ENCODE peak calls at places on chromosomes 6 and 20, in eight cellular contexts. One of them, this sample, is unnamed.

GRCh38 chr20:33516882-33517281 is 27.0 kb downstream of the CBFA2T2 start:
- ATAC-seq in A549: peak
- ATAC-seq in activated CD8-positive, alpha-beta T cell treated with anti-CD3 and anti-CD28 coated beads for 36 hours: no peak
- ATAC-seq in central memory CD8-positive, alpha-beta T cell: no peak
- ATAC-seq in activated naive CD8-positive, alpha-beta T cell treated with anti-CD3 and anti-CD28 coated beads, Interleukin-2, amount 50 U/mL, for 24 hours: no peak
- ATAC-seq in SK-N-SH treated with all-trans-retinoic acid at 6 μM for 48 hours: peak
- ATAC-seq in right cardiac atrium: no peak
- ATAC-seq in natural killer cell: no peak
- ATAC-seq in this sample: no peak

GRCh38 chr20:10337291-10337690 is 96.7 kb downstream of the MKKS start:
- ATAC-seq in activated CD8-positive, alpha-beta T cell treated with anti-CD3 and anti-CD28 coated beads for 36 hours: no peak
- ATAC-seq in A549: no peak
- ATAC-seq in central memory CD8-positive, alpha-beta T cell: no peak
- ATAC-seq in natural killer cell: no peak
- ATAC-seq in SK-N-SH treated with all-trans-retinoic acid at 6 μM for 48 hours: no peak
- ATAC-seq in activated naive CD8-positive, alpha-beta T cell treated with anti-CD3 and anti-CD28 coated beads, Interleukin-2, amount 50 U/mL, for 24 hours: no peak
- ATAC-seq in right cardiac atrium: no peak
- ATAC-seq in this sample: no peak

GRCh38 chr20:25549172-25549865 is 36.0 kb downstream of the NINL start:
- ATAC-seq in central memory CD8-positive, alpha-beta T cell: no peak
- ATAC-seq in activated CD8-positive, alpha-beta T cell treated with anti-CD3 and anti-CD28 coated beads for 36 hours: no peak
- ATAC-seq in activated naive CD8-positive, alpha-beta T cell treated with anti-CD3 and anti-CD28 coated beads, Interleukin-2, amount 50 U/mL, for 24 hours: no peak
- ATAC-seq in SK-N-SH treated with all-trans-retinoic acid at 6 μM for 48 hours: no peak
- ATAC-seq in A549: no peak
- ATAC-seq in right cardiac atrium: peak
- ATAC-seq in natural killer cell: no peak
- ATAC-seq in this sample: no peak

GRCh38 chr6:4320860-4321259 is 185.5 kb upstream of the ECI2 start:
- ATAC-seq in natural killer cell: no peak
- ATAC-seq in right cardiac atrium: no peak
- ATAC-seq in SK-N-SH treated with all-trans-retinoic acid at 6 μM for 48 hours: peak
- ATAC-seq in central memory CD8-positive, alpha-beta T cell: no peak
- ATAC-seq in A549: peak
- ATAC-seq in activated CD8-positive, alpha-beta T cell treated with anti-CD3 and anti-CD28 coated beads for 36 hours: no peak
- ATAC-seq in activated naive CD8-positive, alpha-beta T cell treated with anti-CD3 and anti-CD28 coated beads, Interleukin-2, amount 50 U/mL, for 24 hours: no peak
- ATAC-seq in this sample: no peak

GRCh38 chr6:33172307-33173227 is 19.7 kb downstream of the COL11A2 start:
- ATAC-seq in central memory CD8-positive, alpha-beta T cell: no peak
- ATAC-seq in A549: peak
- ATAC-seq in SK-N-SH treated with all-trans-retinoic acid at 6 μM for 48 hours: peak
- ATAC-seq in activated naive CD8-positive, alpha-beta T cell treated with anti-CD3 and anti-CD28 coated beads, Interleukin-2, amount 50 U/mL, for 24 hours: no peak
- ATAC-seq in natural killer cell: no peak
- ATAC-seq in right cardiac atrium: no peak
- ATAC-seq in activated CD8-positive, alpha-beta T cell treated with anti-CD3 and anti-CD28 coated beads for 36 hours: peak
- ATAC-seq in this sample: no peak

GRCh38 chr20:46694484-46694883 is 5.2 kb upstream of the TP53RK start:
- ATAC-seq in SK-N-SH treated with all-trans-retinoic acid at 6 μM for 48 hours: peak
- ATAC-seq in central memory CD8-positive, alpha-beta T cell: no peak
- ATAC-seq in right cardiac atrium: peak
- ATAC-seq in natural killer cell: no peak
- ATAC-seq in activated CD8-positive, alpha-beta T cell treated with anti-CD3 and anti-CD28 coated beads for 36 hours: no peak
- ATAC-seq in A549: no peak
- ATAC-seq in activated naive CD8-positive, alpha-beta T cell treated with anti-CD3 and anti-CD28 coated beads, Interleukin-2, amount 50 U/mL, for 24 hours: no peak
- ATAC-seq in this sample: no peak

GRCh38 chr20:14717124-14718004 is 380.0 kb upstream of the FLRT3 start:
- ATAC-seq in activated CD8-positive, alpha-beta T cell treated with anti-CD3 and anti-CD28 coated beads for 36 hours: no peak
- ATAC-seq in A549: no peak
- ATAC-seq in natural killer cell: no peak
- ATAC-seq in activated naive CD8-positive, alpha-beta T cell treated with anti-CD3 and anti-CD28 coated beads, Interleukin-2, amount 50 U/mL, for 24 hours: no peak
- ATAC-seq in right cardiac atrium: peak
- ATAC-seq in SK-N-SH treated with all-trans-retinoic acid at 6 μM for 48 hours: no peak
- ATAC-seq in central memory CD8-positive, alpha-beta T cell: no peak
- ATAC-seq in this sample: no peak

GRCh38 chr20:17964073-17964472 is 4.5 kb downstream of the SNX5 start:
- ATAC-seq in central memory CD8-positive, alpha-beta T cell: no peak
- ATAC-seq in activated CD8-positive, alpha-beta T cell treated with anti-CD3 and anti-CD28 coated beads for 36 hours: no peak
- ATAC-seq in SK-N-SH treated with all-trans-retinoic acid at 6 μM for 48 hours: no peak
- ATAC-seq in right cardiac atrium: no peak
- ATAC-seq in A549: no peak
- ATAC-seq in activated naive CD8-positive, alpha-beta T cell treated with anti-CD3 and anti-CD28 coated beads, Interleukin-2, amount 50 U/mL, for 24 hours: no peak
- ATAC-seq in natural killer cell: no peak
- ATAC-seq in this sample: no peak

GRCh38 chr6:159097256-159097655 is 52.5 kb upstream of the TAGAP start:
- ATAC-seq in activated naive CD8-positive, alpha-beta T cell treated with anti-CD3 and anti-CD28 coated beads, Interleukin-2, amount 50 U/mL, for 24 hours: peak
- ATAC-seq in A549: no peak
- ATAC-seq in activated CD8-positive, alpha-beta T cell treated with anti-CD3 and anti-CD28 coated beads for 36 hours: peak
- ATAC-seq in right cardiac atrium: no peak
- ATAC-seq in SK-N-SH treated with all-trans-retinoic acid at 6 μM for 48 hours: no peak
- ATAC-seq in central memory CD8-positive, alpha-beta T cell: no peak
- ATAC-seq in natural killer cell: no peak
- ATAC-seq in this sample: no peak

GRCh38 chr20:23272176-23273029 is 78.2 kb upstream of the NXT1 start:
- ATAC-seq in SK-N-SH treated with all-trans-retinoic acid at 6 μM for 48 hours: no peak
- ATAC-seq in right cardiac atrium: no peak
- ATAC-seq in activated naive CD8-positive, alpha-beta T cell treated with anti-CD3 and anti-CD28 coated beads, Interleukin-2, amount 50 U/mL, for 24 hours: no peak
- ATAC-seq in central memory CD8-positive, alpha-beta T cell: no peak
- ATAC-seq in A549: no peak
- ATAC-seq in activated CD8-positive, alpha-beta T cell treated with anti-CD3 and anti-CD28 coated beads for 36 hours: no peak
- ATAC-seq in natural killer cell: no peak
- ATAC-seq in this sample: no peak

GRCh38 chr6:122825180-122825579 is 36.1 kb downstream of the SMPDL3A start:
- ATAC-seq in right cardiac atrium: no peak
- ATAC-seq in SK-N-SH treated with all-trans-retinoic acid at 6 μM for 48 hours: no peak
- ATAC-seq in central memory CD8-positive, alpha-beta T cell: no peak
- ATAC-seq in activated naive CD8-positive, alpha-beta T cell treated with anti-CD3 and anti-CD28 coated beads, Interleukin-2, amount 50 U/mL, for 24 hours: no peak
- ATAC-seq in natural killer cell: no peak
- ATAC-seq in A549: no peak
- ATAC-seq in activated CD8-positive, alpha-beta T cell treated with anti-CD3 and anti-CD28 coated beads for 36 hours: no peak
- ATAC-seq in this sample: no peak

GRCh38 chr6:29653452-29654038 is 3.3 kb upstream of the MOG start:
- ATAC-seq in natural killer cell: no peak
- ATAC-seq in A549: no peak
- ATAC-seq in central memory CD8-positive, alpha-beta T cell: no peak
- ATAC-seq in activated CD8-positive, alpha-beta T cell treated with anti-CD3 and anti-CD28 coated beads for 36 hours: no peak
- ATAC-seq in SK-N-SH treated with all-trans-retinoic acid at 6 μM for 48 hours: peak
- ATAC-seq in right cardiac atrium: no peak
- ATAC-seq in activated naive CD8-positive, alpha-beta T cell treated with anti-CD3 and anti-CD28 coated beads, Interleukin-2, amount 50 U/mL, for 24 hours: no peak
- ATAC-seq in this sample: no peak

GRCh38 chr6:137200288-137200687 is 18.9 kb downstream of the IFNGR1 start:
- ATAC-seq in right cardiac atrium: no peak
- ATAC-seq in A549: no peak
- ATAC-seq in activated CD8-positive, alpha-beta T cell treated with anti-CD3 and anti-CD28 coated beads for 36 hours: no peak
- ATAC-seq in natural killer cell: no peak
- ATAC-seq in central memory CD8-positive, alpha-beta T cell: no peak
- ATAC-seq in activated naive CD8-positive, alpha-beta T cell treated with anti-CD3 and anti-CD28 coated beads, Interleukin-2, amount 50 U/mL, for 24 hours: no peak
- ATAC-seq in SK-N-SH treated with all-trans-retinoic acid at 6 μM for 48 hours: no peak
- ATAC-seq in this sample: no peak

GRCh38 chr6:10838794-10839333 is 525 bp upstream of the MAK start:
- ATAC-seq in activated naive CD8-positive, alpha-beta T cell treated with anti-CD3 and anti-CD28 coated beads, Interleukin-2, amount 50 U/mL, for 24 hours: peak
- ATAC-seq in natural killer cell: peak
- ATAC-seq in central memory CD8-positive, alpha-beta T cell: peak
- ATAC-seq in activated CD8-positive, alpha-beta T cell treated with anti-CD3 and anti-CD28 coated beads for 36 hours: peak
- ATAC-seq in right cardiac atrium: peak
- ATAC-seq in SK-N-SH treated with all-trans-retinoic acid at 6 μM for 48 hours: peak
- ATAC-seq in A549: peak
- ATAC-seq in this sample: peak

GRCh38 chr6:154277578-154278128 is 79.0 kb downstream of the IPCEF1 start:
- ATAC-seq in activated naive CD8-positive, alpha-beta T cell treated with anti-CD3 and anti-CD28 coated beads, Interleukin-2, amount 50 U/mL, for 24 hours: peak
- ATAC-seq in A549: no peak
- ATAC-seq in SK-N-SH treated with all-trans-retinoic acid at 6 μM for 48 hours: no peak
- ATAC-seq in activated CD8-positive, alpha-beta T cell treated with anti-CD3 and anti-CD28 coated beads for 36 hours: peak
- ATAC-seq in natural killer cell: peak
- ATAC-seq in central memory CD8-positive, alpha-beta T cell: peak
- ATAC-seq in right cardiac atrium: no peak
- ATAC-seq in this sample: peak

GRCh38 chr6:27478706-27479318 is 5.9 kb upstream of the ZNF184 start:
- ATAC-seq in activated CD8-positive, alpha-beta T cell treated with anti-CD3 and anti-CD28 coated beads for 36 hours: peak
- ATAC-seq in natural killer cell: peak
- ATAC-seq in A549: peak
- ATAC-seq in central memory CD8-positive, alpha-beta T cell: peak
- ATAC-seq in SK-N-SH treated with all-trans-retinoic acid at 6 μM for 48 hours: peak
- ATAC-seq in activated naive CD8-positive, alpha-beta T cell treated with anti-CD3 and anti-CD28 coated beads, Interleukin-2, amount 50 U/mL, for 24 hours: peak
- ATAC-seq in right cardiac atrium: peak
- ATAC-seq in this sample: peak

GRCh38 chr6:38262041-38262440 is 377.7 kb downstream of the BTBD9 start:
- ATAC-seq in central memory CD8-positive, alpha-beta T cell: no peak
- ATAC-seq in activated naive CD8-positive, alpha-beta T cell treated with anti-CD3 and anti-CD28 coated beads, Interleukin-2, amount 50 U/mL, for 24 hours: no peak
- ATAC-seq in natural killer cell: no peak
- ATAC-seq in right cardiac atrium: peak
- ATAC-seq in activated CD8-positive, alpha-beta T cell treated with anti-CD3 and anti-CD28 coated beads for 36 hours: no peak
- ATAC-seq in SK-N-SH treated with all-trans-retinoic acid at 6 μM for 48 hours: peak
- ATAC-seq in A549: peak
- ATAC-seq in this sample: no peak

GRCh38 chr6:2715737-2716136 is 35.0 kb downstream of the MYLK4 start:
- ATAC-seq in natural killer cell: no peak
- ATAC-seq in SK-N-SH treated with all-trans-retinoic acid at 6 μM for 48 hours: no peak
- ATAC-seq in A549: no peak
- ATAC-seq in central memory CD8-positive, alpha-beta T cell: no peak
- ATAC-seq in activated CD8-positive, alpha-beta T cell treated with anti-CD3 and anti-CD28 coated beads for 36 hours: no peak
- ATAC-seq in right cardiac atrium: no peak
- ATAC-seq in activated naive CD8-positive, alpha-beta T cell treated with anti-CD3 and anti-CD28 coated beads, Interleukin-2, amount 50 U/mL, for 24 hours: no peak
- ATAC-seq in this sample: no peak

GRCh38 chr6:89987140-89987539 is 92.9 kb downstream of the GJA10 start:
- ATAC-seq in right cardiac atrium: no peak
- ATAC-seq in activated naive CD8-positive, alpha-beta T cell treated with anti-CD3 and anti-CD28 coated beads, Interleukin-2, amount 50 U/mL, for 24 hours: peak
- ATAC-seq in central memory CD8-positive, alpha-beta T cell: no peak
- ATAC-seq in A549: no peak
- ATAC-seq in activated CD8-positive, alpha-beta T cell treated with anti-CD3 and anti-CD28 coated beads for 36 hours: peak
- ATAC-seq in SK-N-SH treated with all-trans-retinoic acid at 6 μM for 48 hours: no peak
- ATAC-seq in natural killer cell: no peak
- ATAC-seq in this sample: no peak

GRCh38 chr20:46994341-46994740 is 99.7 kb downstream of the EYA2 start:
- ATAC-seq in A549: no peak
- ATAC-seq in activated CD8-positive, alpha-beta T cell treated with anti-CD3 and anti-CD28 coated beads for 36 hours: peak
- ATAC-seq in central memory CD8-positive, alpha-beta T cell: peak
- ATAC-seq in right cardiac atrium: no peak
- ATAC-seq in activated naive CD8-positive, alpha-beta T cell treated with anti-CD3 and anti-CD28 coated beads, Interleukin-2, amount 50 U/mL, for 24 hours: peak
- ATAC-seq in SK-N-SH treated with all-trans-retinoic acid at 6 μM for 48 hours: no peak
- ATAC-seq in natural killer cell: peak
- ATAC-seq in this sample: peak

GRCh38 chr20:401682-402495 is 6.2 kb upstream of the RBCK1 start:
- ATAC-seq in activated naive CD8-positive, alpha-beta T cell treated with anti-CD3 and anti-CD28 coated beads, Interleukin-2, amount 50 U/mL, for 24 hours: peak
- ATAC-seq in SK-N-SH treated with all-trans-retinoic acid at 6 μM for 48 hours: no peak
- ATAC-seq in activated CD8-positive, alpha-beta T cell treated with anti-CD3 and anti-CD28 coated beads for 36 hours: peak
- ATAC-seq in natural killer cell: no peak
- ATAC-seq in right cardiac atrium: no peak
- ATAC-seq in central memory CD8-positive, alpha-beta T cell: no peak
- ATAC-seq in A549: peak
- ATAC-seq in this sample: no peak

GRCh38 chr20:9412309-9412708 is 102.1 kb upstream of the LAMP5 start:
- ATAC-seq in activated CD8-positive, alpha-beta T cell treated with anti-CD3 and anti-CD28 coated beads for 36 hours: no peak
- ATAC-seq in A549: no peak
- ATAC-seq in natural killer cell: no peak
- ATAC-seq in central memory CD8-positive, alpha-beta T cell: no peak
- ATAC-seq in activated naive CD8-positive, alpha-beta T cell treated with anti-CD3 and anti-CD28 coated beads, Interleukin-2, amount 50 U/mL, for 24 hours: no peak
- ATAC-seq in SK-N-SH treated with all-trans-retinoic acid at 6 μM for 48 hours: no peak
- ATAC-seq in right cardiac atrium: no peak
- ATAC-seq in this sample: peak

GRCh38 chr6:18477301-18477941 is 90.3 kb downstream of the RNF144B start:
- ATAC-seq in activated naive CD8-positive, alpha-beta T cell treated with anti-CD3 and anti-CD28 coated beads, Interleukin-2, amount 50 U/mL, for 24 hours: no peak
- ATAC-seq in central memory CD8-positive, alpha-beta T cell: no peak
- ATAC-seq in SK-N-SH treated with all-trans-retinoic acid at 6 μM for 48 hours: peak
- ATAC-seq in activated CD8-positive, alpha-beta T cell treated with anti-CD3 and anti-CD28 coated beads for 36 hours: no peak
- ATAC-seq in right cardiac atrium: peak
- ATAC-seq in natural killer cell: no peak
- ATAC-seq in A549: no peak
- ATAC-seq in this sample: peak

GRCh38 chr6:77620290-77620882 is 32.5 kb upstream of the MEI4 start:
- ATAC-seq in A549: no peak
- ATAC-seq in central memory CD8-positive, alpha-beta T cell: no peak
- ATAC-seq in natural killer cell: no peak
- ATAC-seq in activated CD8-positive, alpha-beta T cell treated with anti-CD3 and anti-CD28 coated beads for 36 hours: no peak
- ATAC-seq in activated naive CD8-positive, alpha-beta T cell treated with anti-CD3 and anti-CD28 coated beads, Interleukin-2, amount 50 U/mL, for 24 hours: no peak
- ATAC-seq in right cardiac atrium: no peak
- ATAC-seq in SK-N-SH treated with all-trans-retinoic acid at 6 μM for 48 hours: peak
- ATAC-seq in this sample: no peak